ENCODE peak calls at places on chromosomes 16 and 17, in seven cellular contexts. U is AG08395, J is AML-193, C is prostate gland, Y is GM12891, D is right cardiac atrium, V is Peyer's patch. P is an unnamed sample.

GRCh38 chr17:39818282-39819000 is 45.7 kb downstream of the IKZF3 start:
- DNase-seq in Y (no peak), U (no peak), J (no peak), V (no peak), C (no peak), D (no peak), P (no peak)

GRCh38 chr17:59151591-59151990 is 3.4 kb downstream of the SKA2 start:
- DNase-seq in V (no peak), U (no peak), Y (no peak), C (no peak), D (no peak), J (no peak), P (no peak)

GRCh38 chr16:89565506-89566372 is 5.3 kb downstream of the RPL13 start:
- DNase-seq in V (peak; percentile 42), J (peak; percentile 45), U (peak; percentile 46), C (peak; percentile 27), D (peak; percentile 77), Y (no peak), P (no peak)

GRCh38 chr16:57938936-57939871 is 31.7 kb downstream of the CNGB1 start:
- DNase-seq in U (peak; percentile 92), J (no peak), D (peak; percentile 91), C (peak; percentile 93), Y (no peak), V (no peak), P (no peak)

GRCh38 chr17:50642722-50643656 is 8.3 kb downstream of the ABCC3 start:
- DNase-seq in Y (no peak), J (no peak), D (peak; percentile 14), U (no peak), V (no peak), C (no peak), P (no peak)

GRCh38 chr17:41768682-41769288 is 17.7 kb downstream of the JUP start:
- DNase-seq in D (peak; percentile 52), V (no peak), U (no peak), J (no peak), C (no peak), Y (no peak), P (no peak)

GRCh38 chr16:10878644-10879498 is 1.9 kb downstream of the CIITA start:
- DNase-seq in U (peak; percentile 68), D (peak; percentile 77), Y (no peak), C (no peak), V (peak; percentile 72), J (no peak), P (no peak)

GRCh38 chr17:64491034-64491860 is 5.6 kb downstream of the POLG2 start:
- DNase-seq in Y (no peak), U (no peak), V (no peak), C (no peak), D (no peak), J (peak; percentile 76), P (no peak)

GRCh38 chr17:44952946-44953475 is 5.4 kb upstream of the KIF18B start:
- DNase-seq in J (no peak), U (no peak), V (no peak), D (no peak), C (no peak), Y (no peak), P (no peak)

GRCh38 chr16:12971216-12971615 is 69.8 kb downstream of the SHISA9 start:
- DNase-seq in C (no peak), J (no peak), U (no peak), Y (no peak), V (no peak), D (no peak), P (no peak)

GRCh38 chr16:79182618-79183017 is 417.9 kb downstream of the MAF start:
- DNase-seq in D (no peak), Y (no peak), C (no peak), V (no peak), U (no peak), J (no peak), P (no peak)

GRCh38 chr17:61280851-61281250 is 118.8 kb upstream of the TBX2 start:
- DNase-seq in V (no peak), C (no peak), D (no peak), J (no peak), Y (no peak), U (no peak), P (no peak)

GRCh38 chr17:1329745-1330343 is 50.4 kb downstream of the TRARG1 start:
- DNase-seq in U (no peak), C (no peak), J (no peak), V (no peak), Y (no peak), D (no peak), P (no peak)

GRCh38 chr17:7883781-7884386 is 4.7 kb upstream of the CHD3 start:
- DNase-seq in U (peak; percentile 39), J (no peak), Y (no peak), V (no peak), D (no peak), C (no peak), P (no peak)